ENCODE peak calls at places on chromosomes 12 and 14, in five cellular contexts. One of them, this sample, is unnamed.

GRCh38 chr12:44930972-44931600 is 55.0 kb upstream of the NELL2 start:
- DNase-seq in GM06990: no peak
- DNase-seq in BJ: peak
- DNase-seq in astrocyte of the spinal cord: peak
- DNase-seq in AG09309: peak
- DNase-seq in this sample: peak

GRCh38 chr12:132218915-132219314 is 74.7 kb downstream of the NOC4L start:
- DNase-seq in BJ: no peak
- DNase-seq in GM06990: no peak
- DNase-seq in AG09309: no peak
- DNase-seq in astrocyte of the spinal cord: no peak
- DNase-seq in this sample: no peak

GRCh38 chr12:7113389-7113871 is 4.4 kb upstream of the C1RL start:
- DNase-seq in GM06990: no peak
- DNase-seq in BJ: no peak
- DNase-seq in astrocyte of the spinal cord: peak
- DNase-seq in AG09309: no peak
- DNase-seq in this sample: no peak

GRCh38 chr12:88406905-88407304 is 173.4 kb downstream of the KITLG start:
- DNase-seq in BJ: no peak
- DNase-seq in AG09309: no peak
- DNase-seq in GM06990: no peak
- DNase-seq in astrocyte of the spinal cord: no peak
- DNase-seq in this sample: no peak

GRCh38 chr12:56671608-56672007 is 16.5 kb downstream of the PTGES3 start:
- DNase-seq in AG09309: no peak
- DNase-seq in astrocyte of the spinal cord: no peak
- DNase-seq in GM06990: no peak
- DNase-seq in BJ: no peak
- DNase-seq in this sample: no peak

GRCh38 chr12:76083761-76084276 is 666 bp downstream of the NAP1L1 start:
- DNase-seq in AG09309: no peak
- DNase-seq in astrocyte of the spinal cord: peak
- DNase-seq in BJ: no peak
- DNase-seq in GM06990: peak
- DNase-seq in this sample: no peak

GRCh38 chr12:26658991-26659390 is 174.0 kb downstream of the ITPR2 start:
- DNase-seq in BJ: no peak
- DNase-seq in astrocyte of the spinal cord: no peak
- DNase-seq in AG09309: peak
- DNase-seq in GM06990: no peak
- DNase-seq in this sample: no peak

GRCh38 chr12:4286771-4287317 is 13.3 kb downstream of the CCND2 start:
- DNase-seq in astrocyte of the spinal cord: no peak
- DNase-seq in GM06990: no peak
- DNase-seq in AG09309: no peak
- DNase-seq in BJ: no peak
- DNase-seq in this sample: no peak

GRCh38 chr12:70994217-70994788 is 73.8 kb upstream of the PTPRR start:
- DNase-seq in AG09309: peak
- DNase-seq in BJ: peak
- DNase-seq in astrocyte of the spinal cord: peak
- DNase-seq in GM06990: no peak
- DNase-seq in this sample: peak

GRCh38 chr14:105060751-105061427 is 4.3 kb downstream of the GPR132 start:
- DNase-seq in GM06990: peak
- DNase-seq in astrocyte of the spinal cord: no peak
- DNase-seq in AG09309: no peak
- DNase-seq in BJ: no peak
- DNase-seq in this sample: no peak

GRCh38 chr14:104086210-104086660 is 735 bp downstream of the ASPG start:
- DNase-seq in GM06990: peak
- DNase-seq in AG09309: no peak
- DNase-seq in astrocyte of the spinal cord: no peak
- DNase-seq in BJ: no peak
- DNase-seq in this sample: no peak

GRCh38 chr12:20024194-20024593 is 344.1 kb upstream of the PDE3A start:
- DNase-seq in BJ: peak
- DNase-seq in AG09309: peak
- DNase-seq in GM06990: no peak
- DNase-seq in astrocyte of the spinal cord: no peak
- DNase-seq in this sample: no peak

GRCh38 chr12:124007356-124007755 is 34.3 kb downstream of the ZNF664 start:
- DNase-seq in GM06990: no peak
- DNase-seq in AG09309: no peak
- DNase-seq in BJ: no peak
- DNase-seq in astrocyte of the spinal cord: no peak
- DNase-seq in this sample: no peak

GRCh38 chr12:124828264-124829007 is 35.2 kb downstream of the SCARB1 start:
- DNase-seq in AG09309: no peak
- DNase-seq in BJ: no peak
- DNase-seq in astrocyte of the spinal cord: peak
- DNase-seq in GM06990: no peak
- DNase-seq in this sample: peak

GRCh38 chr12:109047081-109047805 is 5.1 kb upstream of the USP30 start:
- DNase-seq in GM06990: no peak
- DNase-seq in AG09309: no peak
- DNase-seq in BJ: no peak
- DNase-seq in astrocyte of the spinal cord: no peak
- DNase-seq in this sample: no peak

GRCh38 chr12:20212658-20213387 is 155.5 kb upstream of the PDE3A start:
- DNase-seq in BJ: peak
- DNase-seq in astrocyte of the spinal cord: peak
- DNase-seq in GM06990: no peak
- DNase-seq in AG09309: peak
- DNase-seq in this sample: peak

GRCh38 chr12:28620281-28620680 is 430.0 kb downstream of the CCDC91 start:
- DNase-seq in AG09309: no peak
- DNase-seq in GM06990: no peak
- DNase-seq in BJ: no peak
- DNase-seq in astrocyte of the spinal cord: no peak
- DNase-seq in this sample: no peak

GRCh38 chr12:16150290-16150689 is 127.2 kb downstream of the SLC15A5 start:
- DNase-seq in astrocyte of the spinal cord: no peak
- DNase-seq in GM06990: no peak
- DNase-seq in AG09309: no peak
- DNase-seq in BJ: no peak
- DNase-seq in this sample: peak

GRCh38 chr14:73269729-73270651 is 32.7 kb downstream of the PAPLN start:
- DNase-seq in AG09309: no peak
- DNase-seq in astrocyte of the spinal cord: peak
- DNase-seq in BJ: no peak
- DNase-seq in GM06990: peak
- DNase-seq in this sample: no peak

GRCh38 chr14:56181666-56182065 is 63.5 kb downstream of the PELI2 start:
- DNase-seq in GM06990: no peak
- DNase-seq in AG09309: no peak
- DNase-seq in BJ: no peak
- DNase-seq in astrocyte of the spinal cord: no peak
- DNase-seq in this sample: no peak

GRCh38 chr12:46811185-46811584 is 14.6 kb downstream of the SLC38A4 start:
- DNase-seq in GM06990: no peak
- DNase-seq in AG09309: no peak
- DNase-seq in astrocyte of the spinal cord: no peak
- DNase-seq in BJ: no peak
- DNase-seq in this sample: no peak

GRCh38 chr14:20612403-20612802 is 21.2 kb upstream of the RNASE12 start:
- DNase-seq in astrocyte of the spinal cord: no peak
- DNase-seq in GM06990: peak
- DNase-seq in BJ: no peak
- DNase-seq in AG09309: no peak
- DNase-seq in this sample: no peak

GRCh38 chr14:31802838-31803237 is 241.6 kb downstream of the NUBPL start:
- DNase-seq in AG09309: no peak
- DNase-seq in GM06990: no peak
- DNase-seq in astrocyte of the spinal cord: no peak
- DNase-seq in BJ: no peak
- DNase-seq in this sample: no peak

GRCh38 chr14:93959239-93960107 is 16.9 kb downstream of the ASB2 start:
- DNase-seq in BJ: peak
- DNase-seq in AG09309: peak
- DNase-seq in GM06990: peak
- DNase-seq in astrocyte of the spinal cord: peak
- DNase-seq in this sample: peak

GRCh38 chr14:103512701-103513611 is 9.7 kb downstream of the CKB start:
- DNase-seq in AG09309: peak
- DNase-seq in BJ: no peak
- DNase-seq in GM06990: no peak
- DNase-seq in astrocyte of the spinal cord: peak
- DNase-seq in this sample: no peak

GRCh38 chr12:122366685-122367475 is 55.6 kb downstream of the CLIP1 start:
- DNase-seq in BJ: peak
- DNase-seq in GM06990: no peak
- DNase-seq in astrocyte of the spinal cord: peak
- DNase-seq in AG09309: peak
- DNase-seq in this sample: peak

GRCh38 chr12:122374707-122375106 is 47.8 kb downstream of the CLIP1 start:
- DNase-seq in astrocyte of the spinal cord: no peak
- DNase-seq in GM06990: no peak
- DNase-seq in AG09309: no peak
- DNase-seq in BJ: no peak
- DNase-seq in this sample: no peak

GRCh38 chr12:122368361-122369073 is 54.0 kb downstream of the CLIP1 start:
- DNase-seq in astrocyte of the spinal cord: peak
- DNase-seq in AG09309: no peak
- DNase-seq in BJ: peak
- DNase-seq in GM06990: no peak
- DNase-seq in this sample: no peak

DNA sequence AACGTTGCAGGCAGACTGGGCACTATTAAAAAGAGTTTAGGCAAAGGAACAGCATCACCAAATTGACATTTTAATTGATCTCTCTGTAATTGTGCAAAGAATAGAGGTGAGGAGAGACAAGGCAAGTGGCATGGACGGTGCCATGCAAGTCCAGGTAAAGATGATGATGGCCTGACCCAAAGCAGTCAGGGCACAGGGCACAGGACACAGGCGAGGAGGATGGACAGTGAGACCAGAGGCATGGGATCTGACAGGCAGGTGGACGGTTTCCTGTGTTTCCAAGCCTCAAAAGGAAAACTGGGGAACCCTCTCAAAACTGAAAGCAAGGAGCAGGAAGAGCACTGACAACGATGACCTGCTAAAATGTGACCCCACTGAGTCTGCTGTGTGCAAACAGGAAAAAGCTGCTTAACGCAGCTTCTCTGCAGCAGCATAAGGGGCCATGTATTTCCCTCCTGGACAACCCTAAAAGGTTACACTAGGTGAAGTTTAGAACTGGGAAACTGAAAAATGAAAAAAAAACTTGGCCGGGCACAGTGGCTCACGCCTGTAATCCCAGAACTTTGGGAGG is 50.9 kb downstream of the CLIP1 start:
- DNase-seq in BJ: no peak
- DNase-seq in GM06990: no peak
- DNase-seq in AG09309: no peak
- DNase-seq in astrocyte of the spinal cord: no peak
- DNase-seq in this sample: no peak
- H3K4me3 ChIP-seq in BJ: no peak
- H3K4me3 ChIP-seq in GM06990: no peak
- H3K4me3 ChIP-seq in AG09309: no peak
- H3K4me3 ChIP-seq in astrocyte of the spinal cord: no peak
- H3K4me3 ChIP-seq in this sample: no peak

DNA sequence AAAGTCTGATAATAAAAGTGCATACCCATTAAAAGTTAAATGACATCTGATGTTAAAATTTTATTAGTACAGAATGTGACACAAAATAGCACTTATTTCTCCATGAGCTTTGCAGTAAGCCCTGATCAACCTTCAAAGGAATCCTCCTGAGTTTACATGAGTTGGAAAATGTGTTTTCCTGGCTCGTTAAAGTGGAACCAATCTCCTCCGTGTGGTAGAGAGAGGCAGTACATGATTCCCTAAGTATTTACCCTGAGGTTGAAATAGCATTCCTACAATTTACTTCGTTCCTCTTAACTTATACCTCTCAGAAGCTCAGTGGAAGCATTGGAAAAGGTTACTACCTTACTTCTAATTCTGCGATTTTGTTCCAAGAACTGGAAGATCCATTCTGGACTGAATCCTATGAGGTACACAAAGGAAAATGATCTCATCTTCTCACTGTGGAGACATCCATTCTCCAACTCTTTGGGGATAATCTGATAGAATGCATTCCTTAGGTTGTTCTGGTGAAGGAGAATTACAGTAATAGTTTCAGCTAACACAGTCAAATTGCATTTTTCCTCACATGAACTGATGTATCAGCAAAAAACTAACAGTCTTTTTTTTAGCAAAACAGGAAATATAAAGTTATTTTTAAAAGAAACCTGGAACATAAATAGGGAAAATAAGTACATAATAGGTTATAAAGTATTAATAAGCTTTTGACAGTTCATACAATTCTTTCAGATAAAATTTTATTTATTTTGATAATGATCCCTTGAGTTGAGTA is 475.6 kb downstream of the PDZRN4 start:
- DNase-seq in BJ: peak
- DNase-seq in astrocyte of the spinal cord: peak
- DNase-seq in GM06990: no peak
- DNase-seq in AG09309: no peak
- DNase-seq in this sample: peak
- TF ChIP-seq CTCF in BJ: peak
- TF ChIP-seq CTCF in astrocyte of the spinal cord: peak
- TF ChIP-seq CTCF in GM06990: peak
- TF ChIP-seq CTCF in AG09309: no peak
- TF ChIP-seq CTCF in this sample: peak

DNA sequence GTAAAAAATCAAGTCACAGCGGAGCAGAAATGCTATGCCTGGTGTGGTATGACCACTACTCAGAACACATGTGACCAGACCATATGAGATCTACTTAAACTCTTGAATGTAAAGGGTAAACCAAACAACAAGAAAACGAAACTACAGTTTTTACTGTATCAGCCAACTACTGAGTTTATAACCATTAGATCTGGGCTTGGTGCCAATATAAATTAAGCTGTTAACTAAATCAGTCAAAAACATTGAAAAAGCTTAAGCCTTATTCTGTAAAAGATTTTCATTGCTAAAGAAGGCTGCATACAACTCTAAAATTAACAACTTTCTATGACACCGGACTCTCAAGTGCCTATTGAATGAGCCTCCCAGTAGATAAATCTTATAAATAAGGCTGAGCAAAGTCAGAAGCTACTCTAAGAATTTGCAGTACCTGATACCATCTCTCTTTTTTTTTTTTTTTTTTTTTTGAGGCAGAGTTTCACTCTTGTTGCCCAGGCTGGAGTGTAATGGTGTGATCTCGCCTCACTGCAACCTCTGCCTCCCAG is 35.4 kb downstream of the SPTLC2 start:
- DNase-seq in BJ: peak
- DNase-seq in astrocyte of the spinal cord: peak
- DNase-seq in GM06990: peak
- DNase-seq in AG09309: peak
- DNase-seq in this sample: no peak
- H3K4me3 ChIP-seq in BJ: no peak
- H3K4me3 ChIP-seq in astrocyte of the spinal cord: peak
- H3K4me3 ChIP-seq in GM06990: no peak
- H3K4me3 ChIP-seq in AG09309: no peak
- H3K4me3 ChIP-seq in this sample: peak

DNA sequence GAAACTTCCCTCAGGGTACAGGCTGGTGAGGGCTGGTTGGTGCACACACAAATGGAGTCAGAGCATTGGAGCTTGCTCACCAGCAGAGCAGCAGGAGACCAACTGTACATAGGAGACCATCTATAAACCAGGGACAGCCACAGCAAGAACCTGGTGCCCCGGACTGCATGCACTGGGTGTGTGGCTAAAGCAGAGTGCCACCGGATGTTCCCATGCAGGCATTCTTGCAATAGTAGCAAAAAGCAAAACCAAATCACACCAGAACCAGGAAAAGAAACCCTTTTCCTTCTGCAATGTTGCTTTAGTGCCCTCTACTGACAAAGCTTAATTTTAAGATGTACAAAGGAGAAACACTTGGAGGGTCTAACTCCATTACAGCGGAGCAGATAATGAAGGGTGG is 136.3 kb downstream of the MDGA2 start:
- DNase-seq in GM06990: no peak
- DNase-seq in astrocyte of the spinal cord: peak
- DNase-seq in AG09309: no peak
- DNase-seq in BJ: no peak
- DNase-seq in this sample: no peak
- TF ChIP-seq CTCF in GM06990: no peak
- TF ChIP-seq CTCF in astrocyte of the spinal cord: peak
- TF ChIP-seq CTCF in AG09309: no peak
- TF ChIP-seq CTCF in BJ: no peak
- TF ChIP-seq CTCF in this sample: peak